ENCODE peak calls at places on chromosomes 2 and 18, in eight cellular contexts. C is Panc1; O is CD8-positive, alpha-beta T cell; Q is GM23248; L is AG04450; T is HCT116; R is left ventricle myocardium inferior; E is transverse colon. H is an unnamed sample.

GRCh38 chr2:111050701-111051376 is 69.9 kb upstream of the BCL2L11 start:
- DNase-seq in T (no peak), C (no peak), Q (no peak), L (no peak), E (no peak), O (no peak), R (no peak), H (no peak)

GRCh38 chr2:241344925-241345651 is 11.0 kb upstream of the FARP2 start:
- DNase-seq in E (no peak), T (no peak), C (no peak), R (no peak), O (no peak), Q (peak; percentile 73), L (no peak), H (no peak)

GRCh38 chr2:144559681-144560080 is 39.8 kb upstream of the ZEB2 start:
- DNase-seq in T (no peak), R (no peak), O (no peak), L (no peak), E (no peak), Q (no peak), C (no peak), H (no peak)

GRCh38 chr18:78699516-78699915 is 280.1 kb upstream of the SALL3 start:
- DNase-seq in C (no peak), R (no peak), O (no peak), Q (no peak), T (no peak), L (no peak), E (no peak), H (no peak)

GRCh38 chr2:207474871-207475485 is 54.8 kb upstream of the CREB1 start:
- DNase-seq in R (no peak), L (no peak), Q (peak; percentile 86), O (peak; percentile 34), E (no peak), T (peak; percentile 39), C (no peak), H (peak; percentile 44)

GRCh38 chr2:60472026-60472425 is 81.4 kb downstream of the BCL11A start:
- DNase-seq in R (peak; percentile 43), E (no peak), T (no peak), C (no peak), Q (no peak), O (no peak), L (no peak), H (no peak)

GRCh38 chr2:228657807-228658402 is 476.4 kb upstream of the SPHKAP start:
- DNase-seq in E (no peak), O (no peak), L (no peak), Q (peak; percentile 69), R (no peak), T (peak; percentile 24), C (peak; percentile 10), H (peak; percentile 18)

GRCh38 chr2:71940695-71941094 is 207.0 kb downstream of the CYP26B1 start:
- DNase-seq in R (no peak), Q (no peak), O (no peak), E (peak; percentile 30), C (no peak), T (no peak), L (no peak), H (no peak)

GRCh38 chr2:218245214-218245613 is 15.6 kb upstream of the GPBAR1 start:
- DNase-seq in E (no peak), C (no peak), O (no peak), R (no peak), L (no peak), T (no peak), Q (no peak), H (no peak)

GRCh38 chr18:57376503-57376902 is 24.1 kb downstream of the ST8SIA3 start:
- DNase-seq in R (no peak), Q (no peak), C (no peak), E (no peak), L (no peak), O (no peak), T (no peak), H (no peak)

GRCh38 chr2:144330951-144331651 is 188.8 kb downstream of the ZEB2 start:
- DNase-seq in O (peak; percentile 24), Q (peak; percentile 38), R (no peak), C (no peak), T (no peak), L (no peak), E (no peak), H (peak; percentile 13)

GRCh38 chr2:98026927-98027522 is 31.3 kb upstream of the TMEM131 start:
- DNase-seq in R (no peak), Q (no peak), E (no peak), L (no peak), T (no peak), C (no peak), O (no peak), H (no peak)

GRCh38 chr2:190827720-190828119 is 52.9 kb upstream of the GLS start:
- DNase-seq in C (no peak), L (no peak), E (no peak), R (no peak), O (no peak), T (no peak), Q (no peak), H (no peak)

DNA sequence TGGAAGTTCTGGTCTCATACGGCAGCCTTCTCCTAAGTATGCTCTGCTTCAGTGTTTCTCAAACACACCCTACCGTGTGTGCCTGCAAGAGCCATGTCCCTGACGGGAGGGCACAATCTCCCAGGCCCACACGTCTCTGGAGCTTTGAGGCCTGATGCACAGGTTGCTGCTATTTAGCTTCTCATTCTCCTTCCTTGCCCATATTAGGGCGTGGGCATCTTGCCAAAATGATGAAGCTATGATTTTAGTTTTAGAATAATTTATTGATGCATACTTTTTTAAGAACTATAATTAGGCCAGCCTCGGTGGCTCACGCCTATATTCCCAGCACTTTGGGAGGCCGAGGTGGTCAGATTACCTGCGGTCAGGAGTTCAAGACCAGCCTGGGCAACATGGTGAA is 107.9 kb downstream of the RNF144A start:
- DNase-seq in C (no peak), Q (no peak), T (no peak), L (no peak), O (no peak), E (no peak), R (no peak), H (no peak)
- H3K27ac ChIP-seq in C (no peak overlapping the region), Q (no peak overlapping the region), T (no peak overlapping the region), L (no peak overlapping the region), O (no peak overlapping the region), E (no peak overlapping the region), R (peak overlapping the region; percentile 86), H (no peak overlapping the region)

DNA sequence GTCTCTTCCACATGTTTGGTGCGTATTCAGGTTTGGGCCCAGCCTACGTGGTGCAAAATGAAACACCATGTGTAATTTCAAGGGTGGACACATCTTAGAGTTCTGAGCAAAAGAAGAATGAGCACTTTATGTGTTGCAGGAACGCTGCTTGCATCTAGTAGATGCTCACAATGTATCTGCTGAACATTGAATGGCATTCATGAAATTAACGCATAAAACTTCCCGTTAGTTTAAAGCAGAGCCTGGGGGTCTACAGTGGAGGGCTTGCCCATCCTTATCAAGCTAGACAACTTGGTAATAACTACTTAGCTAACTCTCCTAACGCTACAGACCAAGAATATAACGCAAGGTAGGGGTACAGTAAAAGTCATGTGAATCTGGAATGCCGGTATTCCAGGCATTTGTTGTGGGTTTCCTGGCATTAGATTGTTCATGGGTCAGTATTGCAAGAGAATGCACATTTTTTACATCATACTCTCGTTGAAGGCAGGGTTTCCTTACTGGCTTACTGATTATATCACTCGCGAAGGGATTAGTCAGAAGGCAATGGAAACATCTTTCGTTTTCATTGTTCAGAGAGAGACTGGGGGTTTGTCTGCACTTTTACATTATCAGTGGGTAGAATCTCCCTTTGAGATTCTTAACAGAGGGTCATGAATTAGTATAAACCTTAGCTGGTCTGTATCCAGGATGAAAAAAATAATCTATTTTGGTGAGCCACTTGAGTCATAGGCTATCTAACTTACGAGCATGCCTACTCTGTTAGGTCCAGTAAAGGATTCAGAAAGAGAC is 229.5 kb upstream of the EPAS1 start:
- DNase-seq in Q (peak; percentile 94), R (no peak), L (peak; percentile 93), O (no peak), C (peak; percentile 33), T (no peak), E (no peak), H (no peak)
- H3K27ac ChIP-seq in Q (peak overlapping the region; percentile 90), R (peak overlapping the region; percentile 78), L (peak overlapping the region; percentile 94), O (no peak overlapping the region), C (no peak overlapping the region), T (no peak overlapping the region), E (no peak overlapping the region), H (peak overlapping the region; percentile 90)

DNA sequence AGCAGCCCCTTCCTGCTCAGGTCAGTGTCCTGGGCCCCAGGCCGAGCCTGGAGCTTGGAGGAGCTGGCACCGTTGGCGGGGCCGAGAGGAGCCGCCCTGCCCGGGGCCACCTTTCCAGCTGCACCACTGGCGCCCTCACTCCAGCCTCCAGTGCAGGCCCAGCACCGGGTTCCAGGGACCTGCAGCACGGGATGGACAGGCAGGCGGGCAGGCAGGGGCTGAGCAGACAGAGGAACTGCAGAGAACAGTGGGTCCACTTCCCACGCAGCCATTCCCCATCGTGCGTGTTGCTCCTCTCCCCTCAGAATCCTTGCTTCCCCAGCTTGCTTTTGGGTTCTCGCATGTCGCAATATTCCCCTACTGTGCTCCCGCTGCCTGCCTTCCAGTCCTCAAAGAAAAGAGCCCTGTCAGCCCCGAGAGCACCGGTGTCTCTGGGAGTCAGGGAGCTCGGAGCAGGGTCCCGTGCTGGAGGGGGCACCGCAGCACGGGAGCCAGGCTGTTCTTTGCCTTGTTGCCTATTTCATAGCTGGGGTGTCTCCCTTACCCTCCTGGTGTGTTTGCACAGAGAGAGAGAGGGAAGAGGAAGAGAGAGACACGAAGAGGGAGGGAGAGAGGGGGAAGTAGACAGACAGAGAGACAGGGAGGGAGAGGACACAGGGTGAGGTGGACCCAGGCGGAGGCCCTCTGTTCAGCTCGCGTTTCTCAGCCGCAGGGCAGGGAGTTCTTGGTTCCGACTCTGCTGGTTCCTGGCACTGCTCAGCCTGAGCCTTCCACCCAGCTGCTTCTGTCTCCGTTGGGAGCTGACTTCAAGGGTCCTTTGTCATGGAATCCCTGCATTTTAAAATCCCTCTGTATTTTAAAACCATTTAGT is 126.0 kb downstream of the MBP start:
- DNase-seq in Q (no peak), E (no peak), C (no peak), L (no peak), R (no peak), O (no peak), T (no peak), H (no peak)
- H3K27ac ChIP-seq in Q (no peak overlapping the region), E (peak overlapping the region; percentile 42), C (no peak overlapping the region), L (no peak overlapping the region), R (peak overlapping the region; percentile 56), O (no peak overlapping the region), T (no peak overlapping the region), H (no peak overlapping the region)

DNA sequence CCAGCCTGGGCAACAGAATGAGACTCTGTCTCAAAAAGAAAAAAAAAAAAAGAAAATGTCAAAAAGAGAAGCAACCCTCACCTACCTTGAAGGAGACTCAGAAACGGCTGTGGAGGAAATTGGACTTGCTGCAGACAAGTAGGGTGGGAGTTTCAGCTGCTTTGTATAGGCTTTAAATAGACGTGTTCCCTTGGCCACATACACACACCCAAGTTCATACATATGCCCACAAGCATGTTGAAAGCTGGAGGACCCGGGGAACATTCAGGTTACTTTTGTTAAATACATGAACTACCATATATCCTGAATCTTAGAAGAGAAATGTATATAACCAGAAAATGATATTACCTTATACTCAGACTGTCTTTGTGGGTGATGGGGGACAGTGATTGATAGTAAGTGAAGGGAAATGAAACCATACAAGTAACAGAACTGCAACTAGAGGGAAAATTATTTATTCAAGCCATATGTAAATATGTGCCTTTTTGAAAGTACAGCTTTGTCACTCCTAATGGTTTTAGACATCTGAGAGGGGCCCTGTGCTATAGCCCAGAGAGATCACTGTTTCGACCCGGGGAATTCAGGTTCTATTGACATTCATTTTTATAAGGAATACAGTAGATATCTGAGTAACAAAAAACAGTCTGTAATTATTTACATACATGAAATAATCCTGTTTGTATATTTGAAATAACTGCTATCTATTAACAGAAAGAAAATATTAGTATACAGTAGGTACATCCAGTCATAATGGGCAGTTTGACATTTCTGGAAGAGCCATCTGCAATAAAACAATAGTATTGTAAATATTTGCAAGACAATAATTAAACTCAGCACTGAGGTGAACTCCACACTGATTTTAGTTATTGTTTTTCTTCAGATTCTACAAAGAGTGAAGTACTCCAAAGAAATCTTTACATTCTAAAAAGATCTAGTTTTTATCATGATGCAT is 48.0 kb upstream of the TGIF1 start:
- DNase-seq in L (no peak), O (no peak), T (no peak), R (no peak), Q (no peak), E (no peak), C (no peak), H (no peak)
- H3K27ac ChIP-seq in L (no peak overlapping the region), O (no peak overlapping the region), T (no peak overlapping the region), R (no peak overlapping the region), Q (no peak overlapping the region), E (no peak overlapping the region), C (peak overlapping the region; percentile 80), H (no peak overlapping the region)

H was measured in SK-N-SH.